ENCODE peak calls at places on chromosomes 4 and X, in eight cellular contexts. B, F, E, Z, L, A, P and G are unnamed samples.

GRCh38 chrX:13598877-13599276 is 29.5 kb downstream of the EGFL6 start:
- DNase-seq in B (no peak), F (no peak), E (no peak), Z (no peak), L (no peak), A (no peak), P (no peak), G (no peak)

GRCh38 chr4:86759298-86759697 is 89.9 kb downstream of the SLC10A6 start:
- DNase-seq in B (no peak), F (no peak), E (peak; percentile 17), Z (no peak), L (no peak), A (no peak), P (no peak), G (no peak)

GRCh38 chr4:158410272-158410671 is 111.4 kb upstream of the RXFP1 start:
- DNase-seq in B (no peak), F (peak; percentile 9), E (no peak), Z (no peak), L (no peak), A (no peak), P (no peak), G (no peak)

GRCh38 chr4:188190461-188190860 is 51.2 kb downstream of the TRIML1 start:
- DNase-seq in B (no peak), F (no peak), E (no peak), Z (no peak), L (no peak), A (no peak), P (no peak), G (no peak)

GRCh38 chr4:7361256-7361655 is 73.5 kb downstream of the PSAPL1 start:
- DNase-seq in B (no peak), F (no peak), E (peak; percentile 58), Z (no peak), L (no peak), A (no peak), P (no peak), G (no peak)

GRCh38 chr4:90030953-90031352 is 96.2 kb upstream of the CCSER1 start:
- DNase-seq in B (no peak), F (peak; percentile 0), E (peak; percentile 13), Z (no peak), L (no peak), A (peak; percentile 30), P (no peak), G (peak; percentile 35)

GRCh38 chr4:78254893-78255292 is 197.8 kb downstream of the FRAS1 start:
- DNase-seq in B (no peak), F (no peak), E (no peak), Z (no peak), L (no peak), A (no peak), P (no peak), G (no peak)

GRCh38 chr4:37628977-37629609 is 57.1 kb downstream of the RELL1 start:
- DNase-seq in B (no peak), F (peak; percentile 25), E (no peak), Z (no peak), L (no peak), A (peak; percentile 23), P (no peak), G (no peak)

GRCh38 chrX:34893741-34894140 is 48.9 kb upstream of the FAM47B start:
- DNase-seq in B (no peak), F (peak; percentile 40), E (peak; percentile 2), Z (no peak), L (no peak), A (peak; percentile 0), P (no peak), G (no peak)

GRCh38 chr4:107299646-107300045 is 263.5 kb upstream of the DKK2 start:
- DNase-seq in B (no peak), F (no peak), E (no peak), Z (no peak), L (no peak), A (no peak), P (no peak), G (no peak)

GRCh38 chrX:31223817-31224216 is 152.0 kb upstream of the FTHL17 start:
- DNase-seq in B (no peak), F (no peak), E (no peak), Z (no peak), L (no peak), A (no peak), P (no peak), G (no peak)

GRCh38 chr4:183268556-183268955 is 51.5 kb downstream of the CLDN22 start:
- DNase-seq in B (no peak), F (no peak), E (no peak), Z (no peak), L (no peak), A (no peak), P (no peak), G (no peak)

GRCh38 chrX:71292669-71293379 is 8.7 kb upstream of the ITGB1BP2 start:
- DNase-seq in B (no peak), F (no peak), E (no peak), Z (no peak), L (no peak), A (no peak), P (no peak), G (no peak)

GRCh38 chrX:71095971-71096701 is 485 bp downstream of the FOXO4 start:
- DNase-seq in B (no peak), F (peak; percentile 61), E (peak; percentile 34), Z (no peak), L (no peak), A (no peak), P (peak; percentile 17), G (no peak)

GRCh38 chr4:38062894-38063168 is 102.6 kb downstream of the PTTG2 start:
- DNase-seq in B (no peak), F (no peak), E (no peak), Z (no peak), L (no peak), A (no peak), P (no peak), G (no peak)

GRCh38 chr4:55409468-55410171 is 13.9 kb downstream of the TMEM165 start:
- DNase-seq in B (no peak), F (no peak), E (peak; percentile 69), Z (no peak), L (no peak), A (peak; percentile 23), P (no peak), G (peak; percentile 31)

GRCh38 chrX:68827848-68828562 is 816 bp upstream of the EFNB1 start:
- DNase-seq in B (peak; percentile 23), F (peak; percentile 73), E (peak; percentile 69), Z (peak; percentile 40), L (peak; percentile 83), A (peak; percentile 81), P (no peak), G (peak; percentile 82)

GRCh38 chr4:22122062-22122461 is 173.5 kb upstream of the KCNIP4 start:
- DNase-seq in B (no peak), F (no peak), E (no peak), Z (no peak), L (no peak), A (no peak), P (no peak), G (no peak)

GRCh38 chrX:49876750-49877149 is 2.5 kb upstream of the USP27X start:
- DNase-seq in B (no peak), F (peak; percentile 30), E (peak; percentile 49), Z (no peak), L (no peak), A (peak; percentile 83), P (no peak), G (no peak)

GRCh38 chrX:17922303-17922702 is 61.2 kb upstream of the RAI2 start:
- DNase-seq in B (peak; percentile 4), F (no peak), E (no peak), Z (no peak), L (no peak), A (no peak), P (no peak), G (no peak)

GRCh38 chr4:7043521-7044414 is 596 bp downstream of the TADA2B start:
- DNase-seq in B (peak; percentile 45), F (peak; percentile 42), E (no peak), Z (peak; percentile 80), L (peak; percentile 58), A (peak; percentile 38), P (peak; percentile 43), G (no peak)

GRCh38 chrX:129769467-129770154 is 10.1 kb upstream of the SASH3 start:
- DNase-seq in B (no peak), F (peak; percentile 90), E (no peak), Z (no peak), L (no peak), A (no peak), P (no peak), G (no peak)

GRCh38 chr4:12116009-12116542 is 687.4 kb upstream of the HS3ST1 start:
- DNase-seq in B (no peak), F (no peak), E (no peak), Z (no peak), L (no peak), A (no peak), P (no peak), G (no peak)

GRCh38 chrX:76454456-76454927 is 27.0 kb downstream of the MAGEE1 start:
- DNase-seq in B (no peak), F (peak; percentile 7), E (peak; percentile 9), Z (no peak), L (no peak), A (peak; percentile 34), P (no peak), G (peak; percentile 30)

GRCh38 chr4:98996056-98996941 is 778 bp downstream of the METAP1 start:
- DNase-seq in B (no peak), F (peak; percentile 38), E (peak; percentile 20), Z (peak; percentile 7), L (no peak), A (peak; percentile 44), P (no peak), G (no peak)

GRCh38 chrX:17465201-17465600 is 90.2 kb downstream of the NHS start:
- DNase-seq in B (no peak), F (no peak), E (no peak), Z (no peak), L (no peak), A (no peak), P (no peak), G (no peak)

GRCh38 chr4:89226665-89227572 is 80.7 kb downstream of the GPRIN3 start:
- DNase-seq in B (peak; percentile 53), F (peak; percentile 61), E (peak; percentile 89), Z (peak; percentile 23), L (peak; percentile 92), A (peak; percentile 94), P (no peak), G (peak; percentile 87)

GRCh38 chrX:71626576-71626975 is 8.3 kb upstream of the CXCR3 start:
- DNase-seq in B (no peak), F (no peak), E (no peak), Z (no peak), L (no peak), A (no peak), P (no peak), G (no peak)

GRCh38 chrX:50167366-50167765 is 33.4 kb downstream of the AKAP4 start:
- DNase-seq in B (no peak), F (no peak), E (no peak), Z (no peak), L (no peak), A (no peak), P (no peak), G (no peak)

GRCh38 chrX:115948018-115948923 is 222.3 kb upstream of the AGTR2 start:
- DNase-seq in B (no peak), F (no peak), E (no peak), Z (no peak), L (no peak), A (peak; percentile 47), P (no peak), G (no peak)

GRCh38 chr4:158209825-158210807 is at the start of gene TMEM144:
- DNase-seq in B (peak; percentile 65), F (peak; percentile 77), E (peak; percentile 95), Z (peak; percentile 7), L (peak; percentile 94), A (peak; percentile 79), P (peak; percentile 8), G (peak; percentile 93)

GRCh38 chr4:94375364-94375763 is 32.7 kb upstream of the HPGDS start:
- DNase-seq in B (no peak), F (no peak), E (no peak), Z (no peak), L (no peak), A (no peak), P (no peak), G (no peak)

GRCh38 chr4:141858437-141858836 is 222.1 kb downstream of the IL15 start:
- DNase-seq in B (no peak), F (no peak), E (no peak), Z (no peak), L (no peak), A (no peak), P (no peak), G (no peak)

GRCh38 chrX:43676960-43677582 is 21.0 kb downstream of the MAOA start:
- DNase-seq in B (no peak), F (peak; percentile 3), E (no peak), Z (no peak), L (peak; percentile 33), A (no peak), P (no peak), G (no peak)